ENCODE peak calls at places on chromosomes 7 and 10, in six cellular contexts. One of them, this sample, is unnamed.

GRCh38 chr10:104350146-104350635 is 3.4 kb upstream of the CFAP58 start:
- DNase-seq in thyroid gland: no peak
- DNase-seq in kidney epithelial cell: no peak
- DNase-seq in brain microvascular endothelial cell: no peak
- DNase-seq in fibroblast of the aortic adventitia: peak
- DNase-seq in A549: peak
- DNase-seq in this sample: no peak

GRCh38 chr10:77441541-77442175 is 195.9 kb downstream of the KCNMA1 start:
- DNase-seq in thyroid gland: no peak
- DNase-seq in brain microvascular endothelial cell: no peak
- DNase-seq in A549: no peak
- DNase-seq in kidney epithelial cell: no peak
- DNase-seq in fibroblast of the aortic adventitia: no peak
- DNase-seq in this sample: no peak

GRCh38 chr7:17769918-17770317 is 170.4 kb downstream of the SNX13 start:
- DNase-seq in brain microvascular endothelial cell: peak
- DNase-seq in fibroblast of the aortic adventitia: peak
- DNase-seq in thyroid gland: peak
- DNase-seq in A549: peak
- DNase-seq in kidney epithelial cell: peak
- DNase-seq in this sample: peak

GRCh38 chr7:151808296-151809155 is 68.4 kb downstream of the PRKAG2 start:
- DNase-seq in fibroblast of the aortic adventitia: no peak
- DNase-seq in brain microvascular endothelial cell: no peak
- DNase-seq in A549: peak
- DNase-seq in thyroid gland: no peak
- DNase-seq in kidney epithelial cell: peak
- DNase-seq in this sample: no peak

GRCh38 chr7:151387161-151388006 is 22.5 kb downstream of the WDR86 start:
- DNase-seq in kidney epithelial cell: no peak
- DNase-seq in fibroblast of the aortic adventitia: no peak
- DNase-seq in A549: no peak
- DNase-seq in brain microvascular endothelial cell: no peak
- DNase-seq in thyroid gland: peak
- DNase-seq in this sample: no peak

GRCh38 chr10:132644544-132645530 is 107.2 kb downstream of the INPP5A start:
- DNase-seq in kidney epithelial cell: no peak
- DNase-seq in thyroid gland: no peak
- DNase-seq in A549: no peak
- DNase-seq in fibroblast of the aortic adventitia: no peak
- DNase-seq in brain microvascular endothelial cell: no peak
- DNase-seq in this sample: no peak

GRCh38 chr7:155007947-155008346 is 5.0 kb upstream of the PAXIP1 start:
- DNase-seq in fibroblast of the aortic adventitia: no peak
- DNase-seq in brain microvascular endothelial cell: no peak
- DNase-seq in A549: peak
- DNase-seq in thyroid gland: no peak
- DNase-seq in kidney epithelial cell: no peak
- DNase-seq in this sample: no peak

GRCh38 chr10:79376078-79376628 is 28.9 kb downstream of the PPIF start:
- DNase-seq in brain microvascular endothelial cell: no peak
- DNase-seq in fibroblast of the aortic adventitia: no peak
- DNase-seq in thyroid gland: no peak
- DNase-seq in A549: no peak
- DNase-seq in kidney epithelial cell: no peak
- DNase-seq in this sample: no peak

GRCh38 chr10:88661018-88661417 is 3.2 kb upstream of the LIPF start:
- DNase-seq in brain microvascular endothelial cell: no peak
- DNase-seq in A549: no peak
- DNase-seq in thyroid gland: peak
- DNase-seq in kidney epithelial cell: no peak
- DNase-seq in fibroblast of the aortic adventitia: no peak
- DNase-seq in this sample: no peak

GRCh38 chr7:150410680-150411346 is 31.7 kb downstream of the ZNF775 start:
- DNase-seq in brain microvascular endothelial cell: no peak
- DNase-seq in A549: no peak
- DNase-seq in fibroblast of the aortic adventitia: peak
- DNase-seq in thyroid gland: peak
- DNase-seq in kidney epithelial cell: no peak
- DNase-seq in this sample: no peak

GRCh38 chr7:70131807-70132565 is 533.7 kb downstream of the AUTS2 start:
- DNase-seq in fibroblast of the aortic adventitia: no peak
- DNase-seq in thyroid gland: no peak
- DNase-seq in A549: no peak
- DNase-seq in kidney epithelial cell: no peak
- DNase-seq in brain microvascular endothelial cell: no peak
- DNase-seq in this sample: no peak

GRCh38 chr7:98434087-98434486 is 33.2 kb upstream of the BAIAP2L1 start:
- DNase-seq in A549: no peak
- DNase-seq in thyroid gland: no peak
- DNase-seq in brain microvascular endothelial cell: no peak
- DNase-seq in fibroblast of the aortic adventitia: no peak
- DNase-seq in kidney epithelial cell: no peak
- DNase-seq in this sample: no peak

GRCh38 chr7:91168766-91169518 is 95.3 kb upstream of the FZD1 start:
- DNase-seq in kidney epithelial cell: no peak
- DNase-seq in thyroid gland: no peak
- DNase-seq in A549: no peak
- DNase-seq in fibroblast of the aortic adventitia: no peak
- DNase-seq in brain microvascular endothelial cell: peak
- DNase-seq in this sample: no peak

GRCh38 chr7:41217306-41217705 is 485.6 kb downstream of the INHBA start:
- DNase-seq in A549: no peak
- DNase-seq in fibroblast of the aortic adventitia: peak
- DNase-seq in thyroid gland: no peak
- DNase-seq in brain microvascular endothelial cell: no peak
- DNase-seq in kidney epithelial cell: no peak
- DNase-seq in this sample: no peak

GRCh38 chr7:116863168-116863670 is 832 bp downstream of the CAPZA2 start:
- DNase-seq in fibroblast of the aortic adventitia: no peak
- DNase-seq in A549: peak
- DNase-seq in kidney epithelial cell: no peak
- DNase-seq in thyroid gland: no peak
- DNase-seq in brain microvascular endothelial cell: peak
- DNase-seq in this sample: no peak

GRCh38 chr7:33895025-33895804 is 10.1 kb upstream of the BMPER start:
- DNase-seq in brain microvascular endothelial cell: peak
- DNase-seq in thyroid gland: peak
- DNase-seq in A549: peak
- DNase-seq in fibroblast of the aortic adventitia: peak
- DNase-seq in kidney epithelial cell: peak
- DNase-seq in this sample: peak

GRCh38 chr7:71613316-71613715 is 481.4 kb downstream of the GALNT17 start:
- DNase-seq in thyroid gland: no peak
- DNase-seq in kidney epithelial cell: no peak
- DNase-seq in brain microvascular endothelial cell: peak
- DNase-seq in A549: no peak
- DNase-seq in fibroblast of the aortic adventitia: no peak
- DNase-seq in this sample: no peak

GRCh38 chr7:119256446-119257131 is 1016.4 kb upstream of the KCND2 start:
- DNase-seq in brain microvascular endothelial cell: no peak
- DNase-seq in fibroblast of the aortic adventitia: no peak
- DNase-seq in thyroid gland: no peak
- DNase-seq in A549: no peak
- DNase-seq in kidney epithelial cell: no peak
- DNase-seq in this sample: no peak

DNA sequence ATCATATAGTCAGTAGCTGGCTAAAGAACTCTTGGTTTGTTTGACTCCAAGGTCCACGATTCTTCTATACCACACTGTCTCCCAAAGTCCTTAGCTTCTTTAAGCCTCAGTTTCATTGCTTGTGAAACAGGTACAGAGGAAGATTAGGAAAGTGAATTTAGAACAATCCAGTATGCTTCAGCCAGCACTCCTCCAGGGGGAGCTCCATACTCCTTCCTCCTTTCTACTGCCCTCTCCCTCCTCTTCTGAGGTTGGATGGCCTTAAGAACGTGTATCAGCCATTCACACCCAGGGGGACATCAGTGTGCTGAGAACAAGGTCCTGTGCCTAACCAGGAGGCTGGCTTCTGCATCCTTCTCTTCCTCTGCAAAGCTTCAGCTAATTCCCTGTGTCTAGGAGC is 54.8 kb upstream of the CALD1 start:
- DNase-seq in kidney epithelial cell: no peak
- DNase-seq in thyroid gland: no peak
- DNase-seq in fibroblast of the aortic adventitia: peak
- DNase-seq in A549: peak
- DNase-seq in brain microvascular endothelial cell: peak
- DNase-seq in this sample: no peak
- TF ChIP-seq CTCF in kidney epithelial cell: peak
- TF ChIP-seq CTCF in thyroid gland: peak
- TF ChIP-seq CTCF in fibroblast of the aortic adventitia: peak
- TF ChIP-seq CTCF in A549: peak
- TF ChIP-seq CTCF in brain microvascular endothelial cell: peak
- TF ChIP-seq CTCF in this sample: peak

GRCh38 chr7:19463581-19463980 is 245.3 kb downstream of the POLR1F start:
- DNase-seq in fibroblast of the aortic adventitia: no peak
- DNase-seq in thyroid gland: no peak
- DNase-seq in A549: no peak
- DNase-seq in kidney epithelial cell: no peak
- DNase-seq in brain microvascular endothelial cell: no peak
- DNase-seq in this sample: no peak
- H3K4me3 ChIP-seq in fibroblast of the aortic adventitia: no peak
- H3K4me3 ChIP-seq in thyroid gland: no peak
- H3K4me3 ChIP-seq in A549: no peak
- H3K4me3 ChIP-seq in kidney epithelial cell: no peak
- H3K4me3 ChIP-seq in brain microvascular endothelial cell: no peak
- H3K4me3 ChIP-seq in this sample: no peak

DNA sequence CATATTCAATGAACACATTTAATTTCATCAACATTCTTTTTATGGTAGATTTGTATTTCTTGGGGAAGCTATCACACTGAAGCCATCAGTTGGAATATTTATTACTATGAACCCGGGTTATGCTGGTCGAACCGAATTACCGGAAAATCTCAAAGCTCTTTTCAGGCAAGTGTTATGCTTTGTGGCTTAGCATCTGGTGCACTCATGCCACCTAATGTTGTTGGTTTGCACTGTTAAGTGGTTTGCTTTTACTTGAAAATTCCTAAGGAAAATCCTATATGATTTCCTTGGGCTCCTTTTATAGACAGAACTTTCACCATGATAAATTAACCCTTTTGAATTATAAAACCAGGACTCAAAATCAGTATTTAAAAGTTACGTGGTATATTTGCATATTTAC is 147.9 kb downstream of the DNAH11 start:
- DNase-seq in brain microvascular endothelial cell: no peak
- DNase-seq in thyroid gland: no peak
- DNase-seq in fibroblast of the aortic adventitia: peak
- DNase-seq in A549: peak
- DNase-seq in kidney epithelial cell: no peak
- DNase-seq in this sample: no peak
- TF ChIP-seq CTCF in brain microvascular endothelial cell: no peak
- TF ChIP-seq CTCF in thyroid gland: no peak
- TF ChIP-seq CTCF in fibroblast of the aortic adventitia: peak
- TF ChIP-seq CTCF in A549: peak
- TF ChIP-seq CTCF in kidney epithelial cell: no peak
- TF ChIP-seq CTCF in this sample: no peak

GRCh38 chr10:100744980-100745881 is at the start of gene PAX2:
- DNase-seq in thyroid gland: no peak
- DNase-seq in fibroblast of the aortic adventitia: no peak
- DNase-seq in kidney epithelial cell: peak
- DNase-seq in A549: peak
- DNase-seq in brain microvascular endothelial cell: no peak
- DNase-seq in this sample: no peak
- H3K4me3 ChIP-seq in thyroid gland: no peak
- H3K4me3 ChIP-seq in fibroblast of the aortic adventitia: peak
- H3K4me3 ChIP-seq in kidney epithelial cell: peak
- H3K4me3 ChIP-seq in A549: peak
- H3K4me3 ChIP-seq in brain microvascular endothelial cell: no peak
- H3K4me3 ChIP-seq in this sample: peak

DNA sequence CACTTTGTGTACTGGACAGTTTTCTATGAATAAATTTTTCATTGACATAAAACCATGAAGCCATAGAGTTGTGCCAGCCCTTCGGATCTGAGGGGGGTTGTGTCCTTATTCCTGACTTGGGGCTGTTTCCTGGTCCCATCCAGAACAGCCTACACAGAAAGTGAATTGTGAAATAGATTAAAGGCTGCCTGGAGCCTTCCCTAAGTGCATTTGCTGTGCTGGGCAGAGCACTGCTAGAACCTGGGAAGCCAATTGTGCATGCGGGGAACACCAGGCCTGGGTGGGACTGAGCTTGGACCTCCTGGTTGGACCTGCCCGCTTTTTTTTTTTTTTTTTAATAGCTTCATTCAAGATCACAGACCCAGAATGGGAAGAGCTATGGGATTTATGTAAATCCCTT is 238.9 kb downstream of the ARHGAP21 start:
- DNase-seq in fibroblast of the aortic adventitia: no peak
- DNase-seq in thyroid gland: no peak
- DNase-seq in A549: no peak
- DNase-seq in brain microvascular endothelial cell: no peak
- DNase-seq in kidney epithelial cell: no peak
- DNase-seq in this sample: no peak
- TF ChIP-seq CTCF in fibroblast of the aortic adventitia: no peak
- TF ChIP-seq CTCF in thyroid gland: no peak
- TF ChIP-seq CTCF in A549: no peak
- TF ChIP-seq CTCF in brain microvascular endothelial cell: no peak
- TF ChIP-seq CTCF in kidney epithelial cell: no peak
- TF ChIP-seq CTCF in this sample: no peak

GRCh38 chr7:84647797-84648762 is 453.5 kb upstream of the SEMA3A start:
- DNase-seq in kidney epithelial cell: no peak
- DNase-seq in A549: no peak
- DNase-seq in fibroblast of the aortic adventitia: peak
- DNase-seq in brain microvascular endothelial cell: peak
- DNase-seq in thyroid gland: no peak
- DNase-seq in this sample: peak
- H3K4me3 ChIP-seq in kidney epithelial cell: no peak
- H3K4me3 ChIP-seq in A549: no peak
- H3K4me3 ChIP-seq in fibroblast of the aortic adventitia: no peak
- H3K4me3 ChIP-seq in brain microvascular endothelial cell: no peak
- H3K4me3 ChIP-seq in thyroid gland: no peak
- H3K4me3 ChIP-seq in this sample: no peak

DNA sequence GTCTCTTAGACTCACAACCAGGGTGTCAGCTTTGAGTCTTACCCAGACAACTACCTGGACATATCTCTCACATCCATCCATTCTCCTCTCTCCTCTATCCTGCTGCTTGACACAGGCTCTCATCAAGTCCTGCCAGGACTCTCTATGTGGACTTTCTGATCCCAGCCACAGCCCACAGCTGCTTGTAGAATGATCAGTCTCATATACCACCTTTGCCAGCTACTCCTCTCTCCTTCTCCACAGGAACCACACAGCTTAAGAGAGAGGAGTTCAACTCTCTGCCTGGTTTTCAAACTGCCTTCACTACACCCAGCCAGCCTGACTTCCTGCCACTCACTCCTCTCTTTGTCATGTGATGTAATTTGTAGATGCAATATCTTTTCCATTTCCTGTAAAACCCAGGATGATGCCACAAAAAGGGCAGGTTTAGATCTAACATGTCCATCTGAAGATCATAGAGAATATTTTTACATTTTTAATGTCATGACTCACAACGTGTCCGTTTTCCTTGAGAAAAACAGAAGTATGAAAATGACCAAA is 154.0 kb downstream of the RAB11FIP2 start:
- DNase-seq in thyroid gland: no peak
- DNase-seq in kidney epithelial cell: no peak
- DNase-seq in fibroblast of the aortic adventitia: no peak
- DNase-seq in brain microvascular endothelial cell: no peak
- DNase-seq in A549: no peak
- DNase-seq in this sample: no peak
- TF ChIP-seq CTCF in thyroid gland: no peak
- TF ChIP-seq CTCF in kidney epithelial cell: no peak
- TF ChIP-seq CTCF in fibroblast of the aortic adventitia: no peak
- TF ChIP-seq CTCF in brain microvascular endothelial cell: no peak
- TF ChIP-seq CTCF in A549: no peak
- TF ChIP-seq CTCF in this sample: no peak

GRCh38 chr10:127979017-127979416 is 72.1 kb downstream of the PTPRE start:
- DNase-seq in A549: no peak
- DNase-seq in thyroid gland: no peak
- DNase-seq in fibroblast of the aortic adventitia: no peak
- DNase-seq in kidney epithelial cell: no peak
- DNase-seq in brain microvascular endothelial cell: no peak
- DNase-seq in this sample: no peak
- H3K4me3 ChIP-seq in A549: no peak
- H3K4me3 ChIP-seq in thyroid gland: no peak
- H3K4me3 ChIP-seq in fibroblast of the aortic adventitia: no peak
- H3K4me3 ChIP-seq in kidney epithelial cell: no peak
- H3K4me3 ChIP-seq in brain microvascular endothelial cell: no peak
- H3K4me3 ChIP-seq in this sample: no peak

This sample was measured in AG09309.